ENCODE peak calls at places on chromosomes 5 and 9, in five cellular contexts. V is neural crest cell; H is foreskin fibroblast; Z is GM06990; R is stimulated activated CD4-positive, alpha-beta T cell treated with anti-CD3 and anti-CD28 coated beads, TNF-alpha, amount 100 ng/mL, for 1 hour. W is an unnamed sample.

GRCh38 chr5:15009420-15009819 is 137.8 kb upstream of the ANKH start:
- DNase-seq in V (no peak), H (peak), Z (no peak), R (no peak), W (peak)

GRCh38 chr5:30387974-30388632 is 805.4 kb upstream of the CDH6 start:
- DNase-seq in V (no peak), H (no peak), Z (no peak), R (no peak), W (no peak)

GRCh38 chr5:73160239-73160671 is 12.7 kb upstream of the TMEM174 start:
- DNase-seq in V (no peak), H (no peak), Z (peak), R (peak), W (peak)

GRCh38 chr5:132060501-132061161 is at the start of gene IL3:
- DNase-seq in V (no peak), H (no peak), Z (no peak), R (no peak), W (no peak)

GRCh38 chr5:110159202-110159601 is 469.5 kb downstream of the MAN2A1 start:
- DNase-seq in V (no peak), H (peak), Z (no peak), R (no peak), W (peak)

GRCh38 chr9:22047596-22047995 is 38.5 kb upstream of the CDKN2B start:
- DNase-seq in V (no peak), H (no peak), Z (no peak), R (no peak), W (no peak)

GRCh38 chr9:129313331-129313955 is 135.4 kb upstream of the IER5L start:
- DNase-seq in V (no peak), H (no peak), Z (no peak), R (no peak), W (no peak)

GRCh38 chr5:173310861-173311515 is 17.2 kb downstream of the STC2 start:
- DNase-seq in V (no peak), H (no peak), Z (no peak), R (no peak), W (peak)

GRCh38 chr5:147863409-147864194 is 14.9 kb upstream of the SCGB3A2 start:
- DNase-seq in V (no peak), H (no peak), Z (no peak), R (no peak), W (no peak)

W was measured in PC-3.